ENCODE peak calls at places on chromosomes 2 and 18, in seven cellular contexts. Q, L, G, C, S, D and U are unnamed samples.

GRCh38 chr18:70627100-70627802 is 338.4 kb downstream of the SOCS6 start:
- DNase-seq in S (no peak), G (no peak), Q (no peak), C (no peak), L (no peak), D (no peak), U (no peak)

GRCh38 chr2:675051-675450 is 2.2 kb downstream of the TMEM18 start:
- DNase-seq in Q (no peak), S (no peak), D (no peak), G (no peak), C (no peak), L (no peak), U (no peak)

GRCh38 chr2:80117401-80117800 is 187.2 kb downstream of the LRRTM1 start:
- DNase-seq in L (peak; percentile 3), D (no peak), S (no peak), C (no peak), Q (no peak), G (no peak), U (no peak)

GRCh38 chr2:75465317-75465998 is 95.3 kb downstream of the EVA1A start:
- DNase-seq in L (peak; percentile 52), Q (no peak), G (no peak), D (no peak), S (peak; percentile 41), C (no peak), U (peak; percentile 15)

GRCh38 chr18:52323802-52324201 is 16.2 kb upstream of the DCC start:
- DNase-seq in C (no peak), G (no peak), L (no peak), Q (no peak), S (no peak), D (no peak), U (no peak)

GRCh38 chr2:53512071-53512841 is 255.3 kb upstream of the CHAC2 start:
- DNase-seq in G (no peak), S (peak; percentile 71), C (no peak), Q (no peak), L (peak; percentile 35), D (no peak), U (peak; percentile 59)

GRCh38 chr18:26561769-26562168 is 13.4 kb upstream of the KCTD1 start:
- DNase-seq in C (no peak), G (no peak), L (no peak), Q (no peak), D (no peak), S (no peak), U (no peak)

GRCh38 chr2:27303093-27304025 is 4.9 kb downstream of the UCN start:
- DNase-seq in Q (peak; percentile 73), S (peak; percentile 52), G (peak; percentile 88), C (no peak), D (no peak), L (peak; percentile 83), U (no peak)

GRCh38 chr2:1503471-1504310 is 90.4 kb downstream of the TPO start:
- DNase-seq in S (no peak), Q (no peak), C (no peak), L (no peak), G (no peak), D (no peak), U (no peak)

GRCh38 chr2:156790343-156791034 is 354.3 kb downstream of the GPD2 start:
- DNase-seq in G (no peak), C (no peak), Q (no peak), L (no peak), S (no peak), D (no peak), U (no peak)

GRCh38 chr2:54566896-54567295 is 110.8 kb downstream of the SPTBN1 start:
- DNase-seq in C (no peak), G (no peak), D (no peak), Q (no peak), S (no peak), L (no peak), U (no peak)

GRCh38 chr2:151826737-151827157 is 1.5 kb downstream of the ARL5A start:
- DNase-seq in L (peak; percentile 44), S (peak; percentile 8), D (no peak), Q (peak; percentile 10), C (no peak), G (no peak), U (no peak)

GRCh38 chr2:67451086-67451832 is 54.1 kb downstream of the ETAA1 start:
- DNase-seq in C (no peak), Q (peak; percentile 43), G (no peak), S (peak; percentile 85), L (peak; percentile 98), D (no peak), U (peak; percentile 13)

GRCh38 chr18:57441395-57441794 is 6.2 kb downstream of the ONECUT2 start:
- DNase-seq in D (no peak), G (no peak), C (no peak), Q (no peak), L (peak; percentile 68), S (no peak), U (no peak)

GRCh38 chr18:63220903-63221302 is 98.7 kb downstream of the BCL2 start:
- DNase-seq in G (no peak), Q (no peak), S (no peak), L (no peak), D (no peak), C (no peak), U (no peak)

GRCh38 chr2:216606551-216607527 is 26.4 kb upstream of the IGFBP2 start:
- DNase-seq in S (no peak), G (no peak), C (no peak), Q (no peak), L (no peak), D (no peak), U (no peak)

GRCh38 chr18:80147037-80147417 is 38.0 kb downstream of the ADNP2 start:
- DNase-seq in L (no peak), D (no peak), C (no peak), Q (peak; percentile 17), G (no peak), S (no peak), U (no peak)

GRCh38 chr18:28766721-28767120 is 589.8 kb upstream of the CDH2 start:
- DNase-seq in C (no peak), D (no peak), L (peak; percentile 50), Q (no peak), S (no peak), G (no peak), U (no peak)

GRCh38 chr2:235958221-235958620 is 210.0 kb downstream of the GBX2 start:
- DNase-seq in C (no peak), S (no peak), G (no peak), L (no peak), Q (no peak), D (no peak), U (no peak)

GRCh38 chr2:124967325-124967724 is 942.2 kb downstream of the CNTNAP5 start:
- DNase-seq in S (no peak), Q (no peak), D (no peak), G (no peak), L (no peak), C (no peak), U (no peak)

GRCh38 chr2:233266481-233266880 is 15.0 kb downstream of the ATG16L1 start:
- DNase-seq in S (no peak), C (no peak), D (no peak), Q (no peak), G (no peak), L (no peak), U (no peak)

GRCh38 chr2:144944506-144945230 is 424.7 kb upstream of the ZEB2 start:
- DNase-seq in Q (no peak), S (peak; percentile 34), L (no peak), C (no peak), G (no peak), D (no peak), U (no peak)

GRCh38 chr2:170456914-170457313 is 258.2 kb upstream of the SP5 start:
- DNase-seq in Q (peak; percentile 20), S (no peak), G (no peak), C (no peak), D (no peak), L (no peak), U (no peak)

GRCh38 chr18:48548404-48548771 is 9.6 kb downstream of the CTIF start:
- DNase-seq in C (no peak), D (no peak), Q (no peak), G (no peak), L (no peak), S (peak; percentile 57), U (no peak)